ENCODE peak calls at places on chromosomes 1 and 21, in six cellular contexts. L, S, B, N, Y and K are unnamed samples.

GRCh38 chr1:156705918-156706646 is 699 bp upstream of the CRABP2 start:
- DNase-seq in L (peak), S (peak), B (no peak), N (peak), Y (peak), K (peak)

GRCh38 chr1:231841616-231842344 is 215.2 kb downstream of the DISC1 start:
- DNase-seq in L (no peak), S (peak), B (no peak), N (no peak), Y (no peak), K (peak)

GRCh38 chr1:4726620-4727341 is 72.4 kb downstream of the AJAP1 start:
- DNase-seq in L (no peak), S (no peak), B (no peak), N (no peak), Y (no peak), K (no peak)

GRCh38 chr1:33383974-33384767 is 46.7 kb downstream of the PHC2 start:
- DNase-seq in L (no peak), S (peak), B (peak), N (peak), Y (no peak), K (peak)

GRCh38 chr1:172914517-172915144 is 136.1 kb downstream of the TNFSF18 start:
- DNase-seq in L (no peak), S (peak), B (no peak), N (peak), Y (no peak), K (peak)

GRCh38 chr1:224127925-224128819 is 14.3 kb downstream of the FBXO28 start:
- DNase-seq in L (no peak), S (peak), B (peak), N (peak), Y (no peak), K (peak)

GRCh38 chr1:32872189-32872898 is 1.6 kb upstream of the FNDC5 start:
- DNase-seq in L (peak), S (peak), B (peak), N (peak), Y (peak), K (peak)

GRCh38 chr1:19442150-19443096 is 42.9 kb downstream of the CAPZB start:
- DNase-seq in L (no peak), S (peak), B (no peak), N (no peak), Y (no peak), K (no peak)

GRCh38 chr1:109655624-109656519 is at the start of gene GSTM4:
- DNase-seq in L (peak), S (peak), B (peak), N (peak), Y (peak), K (peak)

GRCh38 chr1:168333562-168334256 is 53.0 kb downstream of the TBX19 start:
- DNase-seq in L (no peak), S (no peak), B (no peak), N (no peak), Y (no peak), K (no peak)

GRCh38 chr1:156486421-156487344 is 13.9 kb downstream of the MEF2D start:
- DNase-seq in L (no peak), S (no peak), B (no peak), N (no peak), Y (no peak), K (no peak)

GRCh38 chr21:38912355-38912619 is 106.6 kb downstream of the ETS2 start:
- DNase-seq in L (no peak), S (no peak), B (no peak), N (no peak), Y (no peak), K (no peak)

GRCh38 chr21:36629061-36629460 is 69.9 kb upstream of the SIM2 start:
- DNase-seq in L (no peak), S (no peak), B (no peak), N (no peak), Y (no peak), K (no peak)

GRCh38 chr1:207060596-207060995 is 7.5 kb downstream of the PFKFB2 start:
- DNase-seq in L (no peak), S (no peak), B (no peak), N (no peak), Y (no peak), K (no peak)

GRCh38 chr1:48878191-48878940 is 101.7 kb upstream of the BEND5 start:
- DNase-seq in L (no peak), S (peak), B (peak), N (peak), Y (no peak), K (no peak)

GRCh38 chr1:35298464-35298863 is 30.0 kb downstream of the ZMYM4 start:
- DNase-seq in L (no peak), S (peak), B (peak), N (peak), Y (peak), K (peak)

GRCh38 chr1:98157524-98158293 is 236.9 kb upstream of the DPYD start:
- DNase-seq in L (no peak), S (peak), B (no peak), N (no peak), Y (no peak), K (no peak)

GRCh38 chr1:151935154-151935553 is 25.8 kb upstream of the THEM4 start:
- DNase-seq in L (no peak), S (peak), B (no peak), N (peak), Y (no peak), K (peak)

GRCh38 chr21:36321325-36322082 is 1.5 kb downstream of the MORC3 start:
- DNase-seq in L (no peak), S (peak), B (no peak), N (peak), Y (peak), K (peak)

GRCh38 chr1:31715097-31715872 is 11.5 kb upstream of the COL16A1 start:
- DNase-seq in L (no peak), S (peak), B (peak), N (peak), Y (peak), K (peak)

GRCh38 chr1:170461762-170462384 is 70.1 kb upstream of the GORAB start:
- DNase-seq in L (no peak), S (peak), B (no peak), N (peak), Y (no peak), K (peak)

GRCh38 chr1:24481098-24481497 is 21.5 kb upstream of the RCAN3 start:
- DNase-seq in L (peak), S (no peak), B (no peak), N (no peak), Y (no peak), K (no peak)

GRCh38 chr1:12078575-12078937 is 15.5 kb downstream of the TNFRSF8 start:
- DNase-seq in L (no peak), S (no peak), B (no peak), N (no peak), Y (no peak), K (no peak)

GRCh38 chr1:76109404-76109803 is 34.9 kb downstream of the ST6GALNAC3 start:
- DNase-seq in L (no peak), S (no peak), B (no peak), N (no peak), Y (no peak), K (no peak)

GRCh38 chr1:155277070-155277895 is at the start of gene HCN3:
- DNase-seq in L (peak), S (peak), B (peak), N (peak), Y (peak), K (peak)

GRCh38 chr1:24735619-24736375 is 9.4 kb upstream of the CLIC4 start:
- DNase-seq in L (no peak), S (peak), B (no peak), N (no peak), Y (no peak), K (peak)

GRCh38 chr21:33901421-33902288 is 13.9 kb downstream of the ATP5PO start:
- DNase-seq in L (no peak), S (peak), B (no peak), N (peak), Y (peak), K (peak)